ENCODE peak calls at places on chromosomes 13 and 19, in six cellular contexts. B, I, X, C, Z and G are unnamed samples.

GRCh38 chr13:23921451-23921888 is 24.2 kb upstream of the C1QTNF9B start:
- DNase-seq in B (peak), I (peak), X (peak), C (peak), Z (peak), G (peak)

GRCh38 chr19:57623091-57623490 is 9.0 kb downstream of the ZNF134 start:
- DNase-seq in B (no peak), I (no peak), X (no peak), C (no peak), Z (no peak), G (no peak)

GRCh38 chr13:98677398-98677797 is 75.1 kb downstream of the SLC15A1 start:
- DNase-seq in B (no peak), I (peak), X (no peak), C (no peak), Z (no peak), G (no peak)

GRCh38 chr13:37198629-37199028 is 93.2 kb upstream of the CSNK1A1L start:
- DNase-seq in B (peak), I (no peak), X (peak), C (peak), Z (peak), G (no peak)

GRCh38 chr19:11699931-11700794 is 38.6 kb downstream of the ZNF823 start:
- DNase-seq in B (no peak), I (peak), X (no peak), C (no peak), Z (peak), G (peak)

GRCh38 chr19:18253716-18254115 is 20.5 kb downstream of the IQCN start:
- DNase-seq in B (no peak), I (no peak), X (no peak), C (no peak), Z (no peak), G (no peak)

GRCh38 chr13:95192998-95193397 is 108.3 kb downstream of the ABCC4 start:
- DNase-seq in B (no peak), I (no peak), X (no peak), C (no peak), Z (no peak), G (peak)

GRCh38 chr19:50486823-50487515 is 10.3 kb upstream of the GARIN5A start:
- DNase-seq in B (peak), I (peak), X (peak), C (no peak), Z (peak), G (peak)

GRCh38 chr13:47546963-47547345 is 454.1 kb downstream of the SUCLA2 start:
- DNase-seq in B (no peak), I (no peak), X (no peak), C (no peak), Z (no peak), G (peak)

GRCh38 chr13:24985102-24985501 is 110.8 kb upstream of the PABPC3 start:
- DNase-seq in B (peak), I (no peak), X (no peak), C (no peak), Z (peak), G (no peak)

GRCh38 chr13:24982333-24982999 is 113.5 kb upstream of the PABPC3 start:
- DNase-seq in B (no peak), I (no peak), X (no peak), C (no peak), Z (no peak), G (no peak)

GRCh38 chr13:24984134-24984533 is 111.8 kb upstream of the PABPC3 start:
- DNase-seq in B (no peak), I (no peak), X (no peak), C (no peak), Z (no peak), G (no peak)

GRCh38 chr13:24983094-24983493 is 112.8 kb upstream of the PABPC3 start:
- DNase-seq in B (no peak), I (no peak), X (no peak), C (no peak), Z (no peak), G (no peak)

DNA sequence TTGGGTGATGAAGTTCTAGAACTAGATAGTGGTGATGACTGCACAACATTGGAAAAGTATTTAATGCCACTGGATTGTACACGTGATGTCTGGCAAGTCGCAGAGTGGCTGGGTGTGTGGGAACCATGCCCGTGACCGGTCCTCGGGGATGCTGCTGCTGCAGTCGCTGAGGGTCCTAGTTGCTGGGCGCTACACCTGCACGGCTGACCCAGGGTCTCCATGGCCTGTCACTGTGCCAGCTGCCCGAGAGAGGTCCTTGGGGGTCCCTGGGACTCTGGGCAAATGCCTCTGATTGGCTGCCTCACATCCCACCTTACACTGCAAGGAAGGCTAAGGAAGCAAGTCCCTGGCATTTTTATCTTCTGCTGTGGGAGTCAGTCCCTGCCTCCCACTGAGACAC is 109.1 kb upstream of the PABPC3 start:
- DNase-seq in B (no peak), I (no peak), X (no peak), C (no peak), Z (no peak), G (no peak)
- H2BK120ac ChIP-seq in B (no peak), I (no peak), X (no peak), C (no peak), Z (no peak), G (no peak)

GRCh38 chr19:40603071-40603718 is 2.0 kb downstream of the LTBP4 start:
- DNase-seq in B (no peak), I (peak), X (no peak), C (no peak), Z (peak), G (peak)

GRCh38 chr19:40607311-40607871 is 6.2 kb downstream of the LTBP4 start:
- DNase-seq in B (peak), I (no peak), X (no peak), C (no peak), Z (no peak), G (no peak)

GRCh38 chr19:40605201-40605971 is 4.2 kb downstream of the LTBP4 start:
- DNase-seq in B (peak), I (peak), X (no peak), C (no peak), Z (peak), G (peak)

GRCh38 chr19:40603719-40604646 is 2.8 kb downstream of the LTBP4 start:
- DNase-seq in B (peak), I (peak), X (peak), C (peak), Z (peak), G (peak)

DNA sequence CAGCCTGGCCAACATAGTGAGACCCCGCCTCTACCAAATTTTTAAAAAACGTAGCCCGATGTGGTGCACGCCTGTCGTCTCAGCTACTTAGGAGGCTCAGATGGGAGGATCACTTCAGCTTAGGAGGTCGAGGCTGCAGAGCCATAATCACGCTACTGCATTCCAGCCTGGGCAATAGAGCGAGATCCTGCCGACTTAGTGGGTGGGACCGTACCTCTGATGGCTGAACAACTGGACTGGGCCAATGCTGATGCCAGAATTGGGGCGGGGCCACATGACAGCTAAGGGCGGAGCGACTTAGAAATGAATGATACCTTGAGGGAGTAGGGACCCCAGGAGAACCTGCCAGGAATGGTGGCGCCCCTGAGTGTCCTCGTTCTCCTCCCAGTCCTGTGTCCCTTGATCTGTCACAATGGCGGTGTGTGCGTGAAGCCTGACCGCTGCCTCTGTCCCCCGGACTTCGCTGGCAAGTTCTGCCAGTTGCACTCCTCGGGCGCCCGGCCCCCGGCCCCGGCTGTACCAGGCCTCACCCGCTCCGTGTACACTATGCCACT is 3.6 kb downstream of the LTBP4 start:
- DNase-seq in B (peak), I (no peak), X (no peak), C (no peak), Z (no peak), G (no peak)
- H2BK120ac ChIP-seq in B (no peak), I (peak), X (no peak), C (no peak), Z (no peak), G (peak)

DNA sequence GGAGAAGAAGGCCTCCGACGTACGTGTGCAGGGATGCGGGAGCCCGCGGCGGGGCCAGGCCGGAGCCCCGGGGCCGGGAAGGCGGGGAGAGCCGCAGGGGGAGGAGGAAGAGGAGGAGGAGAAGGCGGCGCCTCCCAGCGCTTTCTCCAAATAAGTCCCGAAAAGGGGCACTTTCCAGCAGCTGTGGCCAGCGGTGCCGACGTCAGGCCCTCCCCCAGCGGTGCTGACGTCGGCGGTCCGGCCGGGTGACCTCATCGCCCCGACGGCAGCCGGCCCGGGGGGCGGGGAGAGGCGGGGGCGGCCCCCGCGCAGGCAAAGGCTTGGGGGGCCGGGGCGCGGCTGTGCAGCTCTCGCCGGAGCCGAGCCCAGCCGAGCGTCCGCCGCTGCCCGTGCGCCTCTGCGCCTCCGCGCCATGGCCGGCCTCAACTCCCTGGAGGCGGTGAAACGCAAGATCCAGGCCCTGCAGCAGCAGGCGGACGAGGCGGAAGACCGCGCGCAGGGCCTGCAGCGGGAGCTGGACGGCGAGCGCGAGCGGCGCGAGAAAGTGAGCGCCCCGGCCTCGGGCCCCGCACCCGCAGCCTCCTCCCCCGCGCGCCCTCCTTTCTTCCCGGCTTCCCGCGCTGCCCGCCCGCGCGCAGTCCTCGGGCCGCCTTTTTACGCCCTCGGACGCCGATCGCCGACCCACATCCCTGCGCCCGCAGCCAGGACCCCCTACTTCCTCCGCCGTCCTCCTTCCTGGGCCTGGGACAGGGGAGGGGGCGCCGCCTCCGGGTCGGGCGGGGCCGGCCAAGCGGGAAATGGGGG is at the start of gene TPM4:
- DNase-seq in B (peak), I (peak), X (peak), C (peak), Z (peak), G (peak)
- H2BK120ac ChIP-seq in B (peak), I (peak), X (no peak), C (peak), Z (peak), G (peak)

GRCh38 chr19:55301459-55302331 is 17.9 kb downstream of the BRSK1 start:
- DNase-seq in B (peak), I (peak), X (peak), C (peak), Z (peak), G (peak)
- H2BK120ac ChIP-seq in B (no peak), I (no peak), X (no peak), C (peak), Z (no peak), G (no peak)

DNA sequence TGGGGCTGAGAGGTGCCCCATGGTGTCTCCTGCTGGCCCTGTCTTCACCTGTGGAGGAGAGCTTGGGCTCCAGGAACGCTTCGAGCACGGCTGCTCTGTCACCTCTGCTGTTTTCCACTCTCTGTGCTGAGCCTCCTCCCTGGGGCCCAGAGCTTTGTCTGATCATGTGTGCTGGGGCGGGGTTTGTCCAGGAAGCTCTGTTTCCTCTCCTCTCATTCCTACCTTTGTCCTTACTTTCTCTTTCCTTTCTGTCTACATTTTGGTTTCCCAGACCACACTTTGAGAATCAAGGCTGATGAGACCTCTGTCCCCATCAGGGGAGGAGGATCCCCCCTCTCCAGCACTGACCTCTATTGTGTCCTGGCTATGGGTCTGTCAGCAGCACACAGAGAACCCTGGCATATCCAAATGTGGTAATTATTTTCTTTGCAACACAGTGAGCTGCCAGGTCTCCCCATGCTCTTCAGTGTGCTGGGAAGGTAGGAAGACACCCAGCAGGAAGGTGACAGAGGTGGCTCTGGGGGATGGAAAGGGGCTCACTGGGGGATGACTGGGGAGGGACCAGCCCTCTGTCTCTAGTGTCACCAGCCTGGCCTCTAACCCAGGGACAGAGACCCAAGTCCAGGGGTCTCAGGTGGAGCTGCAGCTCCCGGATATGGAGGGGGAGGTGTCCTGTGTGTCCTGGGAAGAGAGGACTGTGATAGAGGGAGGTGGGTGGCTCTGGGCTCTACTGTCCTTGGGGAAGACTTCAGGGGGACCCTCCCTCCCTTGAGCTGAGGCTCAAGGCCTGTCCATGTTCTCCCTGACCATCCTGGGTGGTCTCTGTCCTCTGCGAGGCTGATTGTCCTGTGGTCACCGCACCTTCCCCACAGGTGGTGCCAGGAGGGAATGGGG is at the start of gene CEACAM1:
- DNase-seq in B (no peak), I (no peak), X (no peak), C (no peak), Z (no peak), G (no peak)
- H2BK120ac ChIP-seq in B (no peak), I (no peak), X (peak), C (no peak), Z (no peak), G (no peak)

GRCh38 chr13:38680912-38681311 is 6.0 kb upstream of the FREM2 start:
- DNase-seq in B (no peak), I (no peak), X (no peak), C (no peak), Z (no peak), G (peak)
- H2BK120ac ChIP-seq in B (no peak), I (no peak), X (no peak), C (no peak), Z (no peak), G (no peak)

DNA sequence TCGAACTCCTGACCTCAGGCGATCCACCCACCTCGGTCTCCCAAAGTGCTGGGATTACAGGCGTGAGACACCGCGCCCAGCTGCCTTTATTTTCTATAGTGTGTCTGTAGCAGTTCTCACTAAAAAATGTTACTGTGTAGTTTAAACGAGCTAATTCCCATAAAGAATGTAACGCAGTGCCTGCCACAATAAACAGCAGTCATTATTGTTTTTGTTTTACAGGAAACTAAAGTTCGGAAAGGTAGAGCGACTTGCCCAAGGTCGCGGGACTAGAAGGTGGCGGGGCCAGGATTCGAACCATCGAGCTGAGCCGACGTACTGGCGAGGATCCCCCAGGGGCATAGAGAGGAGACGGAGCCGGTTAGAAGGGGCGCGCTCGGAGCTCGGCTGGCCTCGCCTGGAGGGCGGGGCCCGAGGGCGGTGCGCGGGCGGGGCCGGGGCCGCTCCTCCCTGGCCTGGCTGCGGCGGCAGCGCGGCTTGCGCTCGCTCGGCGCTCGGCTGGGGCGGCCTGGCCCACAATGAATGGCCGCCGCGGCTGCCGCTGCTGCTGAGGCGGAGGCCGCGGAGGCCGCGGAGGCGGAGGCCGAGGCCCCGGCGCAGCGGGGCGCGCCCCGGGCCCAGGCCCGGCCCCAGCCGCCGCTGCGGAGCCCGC is at the start of gene NACC1:
- DNase-seq in B (peak), I (peak), X (peak), C (peak), Z (peak), G (peak)
- H2BK120ac ChIP-seq in B (no peak), I (peak), X (no peak), C (peak), Z (peak), G (peak)

DNA sequence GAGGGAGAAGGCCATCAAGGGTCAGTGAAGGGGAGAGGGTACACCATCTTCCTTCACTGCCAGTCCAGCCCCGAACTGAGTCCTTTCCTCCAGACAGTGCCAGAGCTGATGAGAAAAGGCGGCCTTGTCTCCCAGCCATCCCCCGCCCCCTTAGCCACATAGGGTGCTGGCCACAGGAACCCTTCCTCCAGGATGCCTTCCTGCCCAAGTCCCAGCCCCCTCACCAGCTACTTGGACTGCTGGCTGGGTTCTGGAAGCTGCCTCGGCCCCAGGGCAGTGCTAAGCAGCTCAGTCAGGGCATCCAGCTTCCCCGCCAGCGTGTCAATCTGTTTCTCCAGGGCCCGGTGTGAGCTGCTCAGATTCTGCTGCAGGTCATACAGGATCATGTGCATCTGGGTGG is 12.6 kb upstream of the SMG9 start:
- DNase-seq in B (no peak), I (no peak), X (no peak), C (no peak), Z (no peak), G (no peak)
- H2BK120ac ChIP-seq in B (no peak), I (peak), X (no peak), C (no peak), Z (no peak), G (no peak)

DNA sequence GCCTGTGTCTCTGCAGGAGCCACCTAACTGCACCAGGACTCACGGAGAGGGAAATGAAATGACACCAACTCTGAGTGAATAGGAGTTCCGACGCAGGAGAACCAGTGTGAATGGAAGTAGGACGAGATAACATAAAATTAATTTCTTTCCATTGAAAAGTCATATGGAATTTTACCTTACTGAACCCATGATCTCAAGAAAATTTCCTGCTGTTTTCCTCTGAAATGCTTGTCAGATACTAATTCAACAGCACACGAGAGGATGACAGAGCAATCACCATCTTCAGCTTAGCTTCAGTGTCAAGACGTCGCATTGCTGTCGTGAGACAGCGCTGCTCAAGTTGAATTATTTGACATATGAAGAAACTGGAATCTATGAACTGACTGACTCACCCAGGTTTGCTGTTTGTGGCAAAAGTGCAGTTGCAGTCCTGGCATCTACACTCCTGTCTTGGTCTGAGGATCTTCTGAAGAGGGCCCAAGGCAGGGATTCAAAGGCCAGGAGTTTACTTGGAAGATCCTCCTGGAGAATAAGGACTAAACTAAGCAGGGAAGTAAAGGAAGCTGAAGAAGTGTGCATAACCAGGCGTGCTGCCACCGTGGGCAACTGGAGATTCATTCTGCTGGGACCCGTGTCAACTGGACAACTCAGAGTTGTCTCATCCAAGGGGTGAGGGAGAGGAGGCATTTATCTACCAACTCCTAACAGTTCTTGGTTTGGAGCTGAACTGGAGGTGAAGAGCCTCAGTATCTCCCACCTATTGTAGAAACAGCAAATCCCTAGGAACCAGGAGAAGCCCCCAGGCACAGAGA is 214.4 kb upstream of the IRS2 start:
- DNase-seq in B (no peak), I (no peak), X (no peak), C (no peak), Z (no peak), G (no peak)
- H2BK120ac ChIP-seq in B (no peak), I (peak), X (no peak), C (no peak), Z (no peak), G (no peak)

DNA sequence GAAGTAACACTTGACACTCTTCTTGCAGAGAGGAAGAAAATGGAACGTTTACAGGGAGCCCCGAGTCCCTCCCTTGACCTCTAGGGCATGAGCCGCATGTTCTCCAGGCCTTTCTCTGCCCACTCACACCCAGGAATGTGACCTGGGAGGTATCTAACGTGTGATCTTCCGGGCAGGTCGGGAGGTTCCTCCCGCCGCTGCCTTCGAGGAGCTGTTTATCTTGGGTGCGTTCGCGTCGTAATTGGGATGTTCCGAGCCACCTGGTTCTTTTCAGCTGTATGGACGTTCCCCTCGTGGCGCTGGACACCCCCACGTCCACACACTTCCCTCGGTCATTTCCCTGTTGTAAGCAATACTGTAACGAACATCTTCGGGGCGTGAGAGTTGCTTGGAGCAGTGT is 13.6 kb downstream of the ARID3A start:
- DNase-seq in B (no peak), I (no peak), X (no peak), C (no peak), Z (no peak), G (no peak)
- H2BK120ac ChIP-seq in B (no peak), I (no peak), X (no peak), C (no peak), Z (no peak), G (no peak)